ENCODE peak calls at places on chromosomes 5 and 9, in nine cellular contexts. F is WTC11, S is mesendoderm, I is EH, O is neural progenitor cell, Y is AG08395, E is sciatic nerve, N is uterus, P is fibroblast of villous mesenchyme. Z is an unnamed sample.

GRCh38 chr5:180799902-180800801 is 2.5 kb downstream of the MGAT1 start:
- DNase-seq in F (no peak), S (peak; percentile 47), I (peak; percentile 91), O (no peak), Y (peak; percentile 74), E (no peak), N (no peak), P (peak; percentile 61), Z (peak; percentile 78)

GRCh38 chr9:91285729-91286353 is 75.9 kb downstream of the AUH start:
- DNase-seq in F (no peak), S (no peak), I (no peak), O (no peak), Y (no peak), E (no peak), N (no peak), P (no peak), Z (peak; percentile 30)

GRCh38 chr5:81969226-81969625 is 2.6 kb upstream of the ATG10 start:
- DNase-seq in F (no peak), S (peak; percentile 41), I (no peak), O (no peak), Y (no peak), E (no peak), N (no peak), P (no peak), Z (no peak)

GRCh38 chr5:10476878-10477277 is 35.2 kb downstream of the ROPN1L start:
- DNase-seq in F (no peak), S (no peak), I (no peak), O (no peak), Y (no peak), E (no peak), N (no peak), P (no peak), Z (no peak)

GRCh38 chr9:136117291-136118060 is 1.2 kb downstream of the TMEM250 start:
- DNase-seq in F (no peak), S (no peak), I (peak; percentile 21), O (no peak), Y (no peak), E (no peak), N (no peak), P (peak; percentile 22), Z (no peak)

GRCh38 chr5:80655231-80655784 is 525 bp upstream of the DHFR start:
- DNase-seq in F (no peak), S (no peak), I (peak; percentile 17), O (no peak), Y (no peak), E (no peak), N (no peak), P (no peak), Z (peak; percentile 31)

GRCh38 chr9:70696694-70697335 is 282.4 kb upstream of the KLF9 start:
- DNase-seq in F (no peak), S (no peak), I (no peak), O (peak; percentile 65), Y (no peak), E (no peak), N (no peak), P (no peak), Z (no peak)

GRCh38 chr9:134695144-134695543 is 53.5 kb downstream of the COL5A1 start:
- DNase-seq in F (no peak), S (no peak), I (no peak), O (no peak), Y (no peak), E (no peak), N (no peak), P (no peak), Z (no peak)

GRCh38 chr9:109113239-109113638 is 6.5 kb downstream of the TMEM245 start:
- DNase-seq in F (no peak), S (no peak), I (no peak), O (no peak), Y (no peak), E (no peak), N (no peak), P (peak; percentile 55), Z (no peak)

GRCh38 chr5:9829621-9830020 is 199.5 kb upstream of the TAS2R1 start:
- DNase-seq in F (no peak), S (peak; percentile 99), I (peak; percentile 47), O (no peak), Y (no peak), E (no peak), N (no peak), P (no peak), Z (no peak)

Z was measured in fibroblast of mammary gland.